ENCODE peak calls at places on chromosomes 1 and 21, in four cellular contexts. U is A549, Q is adrenal gland, S is Calu3. J is an unnamed sample.

GRCh38 chr1:206930210-206930798 is 8.6 kb upstream of the FCMR start:
- DNase-seq in S (no peak), Q (peak), U (no peak), J (no peak)

GRCh38 chr1:246971322-246971721 is 36.5 kb downstream of the ZNF695 start:
- DNase-seq in U (peak), Q (peak), S (no peak), J (no peak)

GRCh38 chr1:222250376-222250775 is 297.5 kb downstream of the HHIPL2 start:
- DNase-seq in Q (no peak), S (no peak), U (no peak), J (no peak)

GRCh38 chr1:228198977-228199590 is 8.8 kb upstream of the OBSCN start:
- DNase-seq in U (peak), Q (no peak), S (no peak), J (no peak)

GRCh38 chr1:47745725-47746609 is 251.2 kb downstream of the TRABD2B start:
- DNase-seq in S (no peak), Q (no peak), U (no peak), J (no peak)

GRCh38 chr1:36115200-36115669 is 9.8 kb downstream of the COL8A2 start:
- DNase-seq in Q (no peak), S (no peak), U (no peak), J (no peak)

GRCh38 chr21:38478782-38479181 is 19.5 kb downstream of the ERG start:
- DNase-seq in S (no peak), Q (no peak), U (no peak), J (no peak)

GRCh38 chr21:29557200-29557599 is 258.5 kb downstream of the BACH1 start:
- DNase-seq in U (no peak), Q (no peak), S (no peak), J (no peak)

GRCh38 chr1:39103321-39104157 is 77.4 kb downstream of the NDUFS5 start:
- DNase-seq in S (no peak), U (no peak), Q (no peak), J (no peak)

GRCh38 chr21:44532165-44532564 is 7.8 kb downstream of the KRTAP10-1 start:
- DNase-seq in Q (no peak), S (no peak), U (no peak), J (no peak)

GRCh38 chr1:158998781-158999161 is 10.9 kb upstream of the IFI16 start:
- DNase-seq in Q (peak), S (peak), U (peak), J (no peak)

GRCh38 chr21:15749045-15749867 is 19.5 kb downstream of the USP25 start:
- DNase-seq in U (no peak), Q (no peak), S (no peak), J (no peak)

GRCh38 chr21:45535341-45536081 is 6.7 kb downstream of the SLC19A1 start:
- DNase-seq in S (no peak), Q (peak), U (no peak), J (peak)

GRCh38 chr1:152533327-152533938 is 19.2 kb downstream of the CRCT1 start:
- DNase-seq in S (peak), Q (peak), U (peak), J (no peak)
- TF ChIP-seq CTCF in S (peak), Q (peak), U (peak), J (no peak)

DNA sequence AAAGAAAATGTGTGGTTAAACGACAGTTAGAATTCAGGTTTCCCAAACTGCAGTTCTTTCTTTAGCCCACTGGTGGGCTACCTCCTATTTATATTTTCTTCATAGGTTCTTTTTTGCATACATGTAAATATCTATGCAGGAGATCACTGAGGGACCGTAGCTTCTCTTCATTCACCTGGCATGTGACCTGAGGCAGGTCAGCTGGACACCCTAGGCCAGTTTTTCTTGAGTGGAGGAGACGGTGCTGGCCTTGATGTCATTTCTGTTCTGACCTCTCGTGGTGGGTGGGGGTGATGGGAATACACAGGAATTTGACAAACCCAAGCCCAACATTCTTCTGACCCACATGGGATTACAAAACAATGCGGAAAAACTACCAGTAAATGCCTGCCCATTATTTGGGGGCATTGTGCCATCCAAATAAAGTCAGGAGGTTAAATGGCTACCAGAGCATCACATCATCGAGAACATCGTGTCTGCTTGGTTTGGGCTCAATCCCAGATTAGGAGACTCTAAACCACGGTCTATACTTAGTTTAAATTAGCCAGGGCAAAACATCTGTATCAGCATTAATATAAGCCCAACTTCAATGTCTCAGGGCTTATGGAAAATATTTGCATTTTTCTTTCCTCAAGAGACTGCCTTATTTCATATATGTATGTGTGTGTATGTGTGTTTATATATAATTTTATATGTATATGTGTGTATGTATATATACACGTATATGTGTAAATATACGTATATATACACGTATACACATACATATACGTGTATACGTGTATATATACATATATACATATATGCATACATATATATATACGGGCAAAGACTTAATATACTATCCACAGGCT is 7.4 kb upstream of the IRF2BP2 start:
- DNase-seq in U (no peak), Q (no peak), S (no peak), J (no peak)
- TF ChIP-seq CTCF in U (no peak), Q (no peak), S (no peak), J (peak)

DNA sequence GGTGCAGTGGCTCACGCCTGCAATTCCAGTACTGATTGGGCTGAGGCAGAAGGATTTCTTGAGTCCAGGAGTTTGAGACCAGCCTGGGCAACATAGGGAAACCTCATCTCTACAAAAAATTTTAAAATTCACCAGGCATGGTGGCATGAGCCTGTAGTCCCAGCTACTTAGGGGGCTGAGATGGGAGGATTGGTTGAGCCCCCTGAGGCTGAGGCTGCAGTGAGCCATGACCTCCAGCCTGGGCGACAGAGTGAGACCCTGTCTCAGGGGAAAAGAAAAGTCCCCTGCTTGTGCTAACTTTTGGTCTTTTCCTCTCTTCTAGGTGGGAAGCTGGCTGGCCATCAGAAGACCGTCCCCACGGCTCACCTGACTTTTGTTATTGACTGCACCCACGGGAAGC is 1.6 kb downstream of the SRARP start:
- DNase-seq in Q (no peak), U (no peak), S (no peak), J (no peak)
- TF ChIP-seq CTCF in Q (no peak), U (no peak), S (no peak), J (no peak)

GRCh38 chr1:32362474-32363313 is at the start of the genes FAM229A and TSSK3:
- DNase-seq in Q (no peak), S (no peak), U (no peak), J (no peak)

GRCh38 chr1:32363713-32364112 is 1.4 kb downstream of the TSSK3 start:
- DNase-seq in S (no peak), Q (no peak), U (no peak), J (no peak)

GRCh38 chr1:32361308-32361673 is 994 bp downstream of the FAM229A start:
- DNase-seq in U (no peak), Q (no peak), S (no peak), J (no peak)

GRCh38 chr1:32364836-32365235 is 2.5 kb downstream of the TSSK3 start:
- DNase-seq in U (no peak), S (no peak), Q (no peak), J (no peak)

DNA sequence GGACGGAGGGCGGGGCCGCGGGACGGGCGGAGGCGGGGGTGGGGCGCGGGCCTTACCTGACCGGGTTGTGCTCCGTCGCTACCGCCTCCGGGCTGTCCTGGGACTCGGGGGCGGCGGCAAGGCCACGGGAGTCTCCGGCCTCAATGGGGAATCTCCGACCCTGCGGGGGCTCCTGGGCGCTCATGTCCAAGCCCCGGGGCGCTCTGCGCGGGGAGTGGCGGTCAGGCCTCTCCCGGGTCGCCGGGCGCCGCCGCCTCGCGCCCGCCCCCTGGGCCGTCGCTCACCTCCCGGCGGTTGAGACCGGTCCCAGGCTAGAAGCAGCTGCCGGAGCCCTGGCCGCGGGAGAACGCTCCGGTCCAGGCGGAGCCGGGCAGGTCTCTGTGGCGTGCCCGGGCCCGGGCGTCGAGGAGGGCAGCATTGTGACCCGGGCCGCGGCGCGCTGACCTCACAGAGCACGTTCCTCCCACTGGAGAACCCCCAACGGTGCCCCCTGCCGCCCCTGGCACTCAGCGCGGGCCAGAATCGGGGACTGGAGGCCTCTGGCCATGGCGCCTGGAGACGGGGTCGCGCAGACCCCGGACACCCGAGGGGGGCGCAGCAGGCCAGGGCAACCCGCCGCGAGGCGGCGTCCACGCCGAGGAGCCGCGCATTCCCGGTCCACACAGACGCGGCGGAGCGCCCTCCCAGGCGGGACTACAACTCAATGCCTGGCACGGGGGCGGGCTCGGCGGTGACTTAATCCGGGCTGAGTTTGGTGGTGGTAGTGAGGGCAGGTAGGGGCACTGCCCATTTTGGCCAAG is 411 bp downstream of the FAM229A start:
- DNase-seq in Q (peak), S (peak), U (no peak), J (peak)
- TF ChIP-seq CTCF in Q (peak), S (no peak), U (no peak), J (no peak)

GRCh38 chr1:171107257-171107940 is 16.7 kb downstream of the FMO3 start:
- DNase-seq in U (no peak), Q (no peak), S (no peak), J (no peak)
- TF ChIP-seq CTCF in U (no peak), Q (no peak), S (no peak), J (no peak)

J was measured in mesothelial cell of epicardium.